ENCODE peak calls at places on chromosomes 3 and 15, in six cellular contexts. P is H9, U is IMR-90, R is neuronal stem cell, W is mesenchymal stem cell, H is trophoblast cell. D is an unnamed sample.

GRCh38 chr3:16511561-16512434 is 1.7 kb downstream of the RFTN1 start:
- DNase-seq in P (peak), U (peak), R (no peak), W (peak), H (peak), D (no peak)

GRCh38 chr15:22903961-22904534 is 65.6 kb downstream of the NIPA2 start:
- DNase-seq in P (no peak), U (no peak), R (no peak), W (no peak), H (no peak), D (no peak)

GRCh38 chr3:16369885-16370284 is 104.9 kb downstream of the OXNAD1 start:
- DNase-seq in P (peak), U (no peak), R (peak), W (no peak), H (peak), D (no peak)

GRCh38 chr15:31266712-31267111 is 59.9 kb upstream of the KLF13 start:
- DNase-seq in P (peak), U (no peak), R (no peak), W (no peak), H (no peak), D (peak)

GRCh38 chr15:42159381-42160015 is 3.1 kb upstream of the PLA2G4F start:
- DNase-seq in P (no peak), U (no peak), R (no peak), W (no peak), H (no peak), D (no peak)

GRCh38 chr3:54146383-54147239 is 24.3 kb downstream of the CACNA2D3 start:
- DNase-seq in P (peak), U (no peak), R (no peak), W (no peak), H (peak), D (no peak)

GRCh38 chr3:16179771-16180736 is 5.6 kb downstream of the GALNT15 start:
- DNase-seq in P (no peak), U (peak), R (no peak), W (peak), H (no peak), D (no peak)

GRCh38 chr15:39118510-39118909 is 462.4 kb upstream of the THBS1 start:
- DNase-seq in P (no peak), U (peak), R (no peak), W (no peak), H (no peak), D (no peak)

GRCh38 chr3:73100734-73101550 is 39.5 kb downstream of the EBLN2 start:
- DNase-seq in P (peak), U (peak), R (peak), W (peak), H (peak), D (peak)

GRCh38 chr15:78727561-78727960 is 83.7 kb downstream of the ADAMTS7 start:
- DNase-seq in P (peak), U (no peak), R (no peak), W (no peak), H (no peak), D (no peak)

GRCh38 chr15:62287066-62287857 is 122.2 kb upstream of the C2CD4B start:
- DNase-seq in P (no peak), U (peak), R (no peak), W (peak), H (no peak), D (no peak)

GRCh38 chr15:88645171-88646087 is 6.6 kb downstream of the ISG20 start:
- DNase-seq in P (peak), U (no peak), R (no peak), W (no peak), H (no peak), D (peak)

GRCh38 chr3:128804017-128804816 is 75.2 kb upstream of the ACAD9 start:
- DNase-seq in P (no peak), U (peak), R (no peak), W (peak), H (no peak), D (no peak)

GRCh38 chr3:73404450-73404849 is 220.3 kb downstream of the PDZRN3 start:
- DNase-seq in P (no peak), U (no peak), R (peak), W (no peak), H (no peak), D (no peak)

GRCh38 chr15:99613887-99614642 is 48.3 kb downstream of the MEF2A start:
- DNase-seq in P (no peak), U (peak), R (no peak), W (peak), H (peak), D (no peak)

DNA sequence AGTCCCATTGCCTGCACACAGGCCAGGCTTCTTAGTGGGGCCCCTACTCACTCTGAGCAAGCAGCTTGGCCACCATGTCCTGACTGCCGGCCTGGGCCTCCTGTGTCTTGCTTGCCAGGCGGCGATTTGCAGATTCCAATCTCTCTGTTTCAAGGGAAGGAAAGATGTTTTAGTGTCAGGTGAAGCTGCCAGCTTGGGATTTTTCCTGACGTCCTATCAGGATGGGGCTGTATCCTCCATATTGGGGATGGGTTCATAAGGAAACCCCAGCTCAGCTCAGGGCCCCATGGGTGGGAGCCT is 8.5 kb downstream of the AMOTL2 start:
- DNase-seq in P (peak), U (no peak), R (no peak), W (no peak), H (no peak), D (no peak)
- H3K14ac ChIP-seq in P (no peak), U (peak), R (no peak), W (no peak), H (no peak), D (no peak)

GRCh38 chr15:80921736-80922135 is 67.9 kb downstream of the MESD start:
- DNase-seq in P (no peak), U (no peak), R (no peak), W (no peak), H (no peak), D (no peak)

GRCh38 chr15:80920271-80920699 is 69.3 kb downstream of the MESD start:
- DNase-seq in P (no peak), U (no peak), R (no peak), W (no peak), H (no peak), D (no peak)

GRCh38 chr15:80915462-80915861 is 74.2 kb downstream of the MESD start:
- DNase-seq in P (peak), U (no peak), R (no peak), W (no peak), H (no peak), D (peak)

GRCh38 chr15:80916056-80916455 is 73.6 kb downstream of the MESD start:
- DNase-seq in P (no peak), U (no peak), R (no peak), W (no peak), H (no peak), D (no peak)

DNA sequence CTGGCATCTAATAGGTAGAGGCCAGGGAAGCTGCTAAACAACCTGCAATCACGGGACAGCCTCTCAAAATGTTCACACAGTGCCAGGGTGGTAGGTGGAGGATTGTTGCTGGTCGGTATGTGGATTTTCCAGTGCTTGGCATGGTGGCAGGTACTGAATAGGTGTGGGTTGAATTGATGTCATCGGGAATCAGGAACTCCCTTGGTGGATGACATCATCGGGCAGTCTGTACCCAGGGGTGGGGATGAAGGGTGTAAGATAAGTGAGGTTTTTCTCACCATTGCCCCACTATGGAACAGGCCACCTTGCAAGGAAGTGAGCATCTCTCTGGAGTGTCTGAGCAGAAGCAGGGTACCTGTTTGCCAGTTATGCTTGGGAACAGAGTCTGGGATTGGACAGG is 71.2 kb downstream of the MESD start:
- DNase-seq in P (no peak), U (no peak), R (no peak), W (no peak), H (no peak), D (no peak)
- H3K14ac ChIP-seq in P (no peak), U (no peak), R (no peak), W (no peak), H (no peak), D (no peak)

GRCh38 chr3:59546522-59546921 is 496.7 kb upstream of the CFAP20DC start:
- DNase-seq in P (no peak), U (no peak), R (no peak), W (no peak), H (no peak), D (no peak)
- H3K14ac ChIP-seq in P (no peak), U (no peak), R (no peak), W (no peak), H (no peak), D (no peak)

DNA sequence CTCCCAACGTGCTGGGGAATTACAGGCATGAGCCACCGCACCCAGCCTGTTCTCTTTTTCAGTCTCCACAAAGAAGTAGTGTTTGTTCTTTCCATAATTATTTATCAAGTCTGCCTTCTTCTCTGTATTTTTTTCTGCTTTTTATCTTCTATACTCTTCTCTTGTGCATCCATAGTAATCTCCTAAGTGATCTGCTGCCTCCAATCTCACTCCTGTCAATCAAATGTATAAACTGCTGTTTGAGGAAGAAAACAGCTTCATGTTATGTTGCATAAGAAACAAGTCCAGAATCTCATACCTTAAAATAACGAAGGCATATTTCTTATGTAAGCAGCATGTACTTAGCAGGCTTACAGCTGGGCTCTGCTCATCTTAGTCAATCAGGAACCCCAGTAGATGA is 801.6 kb upstream of the NR2F2 start:
- DNase-seq in P (no peak), U (no peak), R (no peak), W (no peak), H (no peak), D (no peak)
- H3K14ac ChIP-seq in P (no peak), U (no peak), R (no peak), W (no peak), H (no peak), D (no peak)

DNA sequence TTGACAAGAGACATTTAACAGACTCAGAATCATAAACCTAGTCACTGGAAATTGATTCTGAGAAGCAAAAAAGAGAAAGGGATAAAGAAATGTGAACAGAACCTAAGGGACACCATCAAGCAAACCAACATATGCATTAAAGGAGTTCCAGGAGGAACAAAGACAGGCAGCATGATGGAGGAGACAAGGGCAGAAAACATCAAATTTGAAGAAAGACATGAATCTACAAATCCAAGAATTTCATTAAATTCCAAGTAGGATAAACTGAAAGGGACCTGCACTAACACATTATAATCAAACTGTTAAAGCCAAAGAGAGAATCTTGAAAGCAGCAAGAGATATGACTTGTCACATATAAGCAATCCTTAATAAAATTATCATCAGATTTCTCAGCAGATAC is 122.3 kb downstream of the STT3B start:
- DNase-seq in P (no peak), U (no peak), R (no peak), W (no peak), H (no peak), D (no peak)
- H3K14ac ChIP-seq in P (no peak), U (no peak), R (no peak), W (no peak), H (no peak), D (no peak)

GRCh38 chr15:66798426-66799061 is 96.5 kb downstream of the SMAD6 start:
- DNase-seq in P (no peak), U (peak), R (no peak), W (no peak), H (peak), D (no peak)
- H3K14ac ChIP-seq in P (no peak), U (peak), R (no peak), W (no peak), H (no peak), D (no peak)

DNA sequence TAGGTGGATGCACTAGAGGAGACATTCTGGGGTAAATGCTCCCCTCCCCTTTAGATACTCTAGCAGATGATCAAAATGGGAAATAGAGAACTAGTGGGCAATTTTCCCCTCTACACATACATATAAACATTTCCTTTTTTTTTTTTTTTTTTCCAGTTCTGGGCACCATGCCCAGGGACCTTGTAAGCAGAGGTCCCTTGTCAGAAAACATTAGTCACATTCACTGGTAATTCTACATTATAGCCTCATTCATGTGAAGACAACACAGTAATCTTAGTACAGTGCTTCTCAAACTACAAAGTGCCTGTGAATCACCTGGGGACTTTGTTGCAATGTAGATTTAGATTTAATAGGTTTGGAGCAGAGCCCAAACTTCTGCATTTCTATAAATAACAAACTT is 60.0 kb upstream of the ACTC1 start:
- DNase-seq in P (no peak), U (peak), R (no peak), W (peak), H (no peak), D (no peak)
- H3K14ac ChIP-seq in P (no peak), U (no peak), R (no peak), W (no peak), H (no peak), D (no peak)